ENCODE peak calls at places on chromosome 18, in seven cellular contexts. One of them, this sample, is unnamed.

GRCh38 chr18:44681039-44681595 is 429 bp downstream of the SETBP1 start:
- DNase-seq in MG63: no peak
- DNase-seq in B cell: no peak
- DNase-seq in OCI-LY7: peak
- DNase-seq in NCI-H774: no peak
- DNase-seq in AG08396: no peak
- DNase-seq in lower leg skin: no peak
- DNase-seq in this sample: no peak

GRCh38 chr18:52353589-52353988 is 13.6 kb downstream of the DCC start:
- DNase-seq in AG08396: no peak
- DNase-seq in lower leg skin: no peak
- DNase-seq in OCI-LY7: no peak
- DNase-seq in B cell: no peak
- DNase-seq in NCI-H774: no peak
- DNase-seq in MG63: no peak
- DNase-seq in this sample: no peak

GRCh38 chr18:76538846-76539245 is 43.8 kb upstream of the ZNF516 start:
- DNase-seq in MG63: no peak
- DNase-seq in NCI-H774: no peak
- DNase-seq in B cell: no peak
- DNase-seq in OCI-LY7: no peak
- DNase-seq in lower leg skin: peak
- DNase-seq in AG08396: no peak
- DNase-seq in this sample: no peak

GRCh38 chr18:45268583-45268982 is 346.7 kb upstream of the SLC14A2 start:
- DNase-seq in AG08396: no peak
- DNase-seq in B cell: no peak
- DNase-seq in MG63: no peak
- DNase-seq in lower leg skin: no peak
- DNase-seq in OCI-LY7: no peak
- DNase-seq in NCI-H774: no peak
- DNase-seq in this sample: no peak

GRCh38 chr18:42413870-42414269 is 458.8 kb downstream of the PIK3C3 start:
- DNase-seq in NCI-H774: no peak
- DNase-seq in AG08396: no peak
- DNase-seq in OCI-LY7: no peak
- DNase-seq in B cell: no peak
- DNase-seq in lower leg skin: no peak
- DNase-seq in MG63: peak
- DNase-seq in this sample: no peak

GRCh38 chr18:79965119-79965902 is 868 bp downstream of the HSBP1L1 start:
- DNase-seq in lower leg skin: no peak
- DNase-seq in OCI-LY7: no peak
- DNase-seq in AG08396: peak
- DNase-seq in MG63: no peak
- DNase-seq in B cell: no peak
- DNase-seq in NCI-H774: no peak
- DNase-seq in this sample: no peak

GRCh38 chr18:22457552-22457951 is 39.8 kb upstream of the CTAGE1 start:
- DNase-seq in AG08396: no peak
- DNase-seq in lower leg skin: no peak
- DNase-seq in MG63: no peak
- DNase-seq in B cell: no peak
- DNase-seq in OCI-LY7: no peak
- DNase-seq in NCI-H774: no peak
- DNase-seq in this sample: no peak

GRCh38 chr18:3914833-3915598 is 465.0 kb downstream of the TGIF1 start:
- DNase-seq in B cell: no peak
- DNase-seq in lower leg skin: no peak
- DNase-seq in AG08396: no peak
- DNase-seq in NCI-H774: peak
- DNase-seq in MG63: no peak
- DNase-seq in OCI-LY7: peak
- DNase-seq in this sample: no peak

GRCh38 chr18:58572181-58572580 is 56.7 kb downstream of the ALPK2 start:
- DNase-seq in B cell: no peak
- DNase-seq in NCI-H774: no peak
- DNase-seq in OCI-LY7: no peak
- DNase-seq in MG63: peak
- DNase-seq in AG08396: peak
- DNase-seq in lower leg skin: no peak
- DNase-seq in this sample: no peak

GRCh38 chr18:27400001-27400400 is 214.9 kb upstream of the CHST9 start:
- DNase-seq in MG63: no peak
- DNase-seq in OCI-LY7: no peak
- DNase-seq in AG08396: no peak
- DNase-seq in B cell: no peak
- DNase-seq in NCI-H774: no peak
- DNase-seq in lower leg skin: no peak
- DNase-seq in this sample: no peak

GRCh38 chr18:42365550-42365949 is 410.5 kb downstream of the PIK3C3 start:
- DNase-seq in AG08396: no peak
- DNase-seq in lower leg skin: no peak
- DNase-seq in NCI-H774: peak
- DNase-seq in MG63: no peak
- DNase-seq in OCI-LY7: no peak
- DNase-seq in B cell: no peak
- DNase-seq in this sample: no peak

GRCh38 chr18:3066391-3067079 is 53.6 kb upstream of the LPIN2 start:
- DNase-seq in MG63: no peak
- DNase-seq in B cell: no peak
- DNase-seq in NCI-H774: no peak
- DNase-seq in OCI-LY7: no peak
- DNase-seq in lower leg skin: no peak
- DNase-seq in AG08396: no peak
- DNase-seq in this sample: no peak

GRCh38 chr18:69838620-69839411 is 108.9 kb downstream of the CD226 start:
- DNase-seq in NCI-H774: no peak
- DNase-seq in B cell: no peak
- DNase-seq in OCI-LY7: peak
- DNase-seq in MG63: peak
- DNase-seq in AG08396: no peak
- DNase-seq in lower leg skin: no peak
- DNase-seq in this sample: no peak

GRCh38 chr18:23503038-23503966 is at the start of gene RMC1:
- DNase-seq in OCI-LY7: peak
- DNase-seq in B cell: peak
- DNase-seq in lower leg skin: peak
- DNase-seq in NCI-H774: peak
- DNase-seq in MG63: peak
- DNase-seq in AG08396: peak
- DNase-seq in this sample: peak

GRCh38 chr18:3995476-3996102 is 459.5 kb downstream of the DLGAP1 start:
- DNase-seq in lower leg skin: no peak
- DNase-seq in AG08396: no peak
- DNase-seq in NCI-H774: peak
- DNase-seq in OCI-LY7: peak
- DNase-seq in MG63: no peak
- DNase-seq in B cell: peak
- DNase-seq in this sample: peak

GRCh38 chr18:79792988-79793355 is 4.8 kb upstream of the KCNG2 start:
- DNase-seq in B cell: peak
- DNase-seq in AG08396: no peak
- DNase-seq in MG63: no peak
- DNase-seq in NCI-H774: no peak
- DNase-seq in OCI-LY7: no peak
- DNase-seq in lower leg skin: no peak
- DNase-seq in this sample: no peak

GRCh38 chr18:43542016-43542415 is 264.7 kb upstream of the SYT4 start:
- DNase-seq in AG08396: no peak
- DNase-seq in MG63: no peak
- DNase-seq in NCI-H774: no peak
- DNase-seq in lower leg skin: no peak
- DNase-seq in OCI-LY7: no peak
- DNase-seq in B cell: no peak
- DNase-seq in this sample: no peak

GRCh38 chr18:36386150-36386920 is 88.8 kb downstream of the FHOD3 start:
- DNase-seq in MG63: peak
- DNase-seq in lower leg skin: peak
- DNase-seq in OCI-LY7: no peak
- DNase-seq in AG08396: no peak
- DNase-seq in NCI-H774: no peak
- DNase-seq in B cell: no peak
- DNase-seq in this sample: no peak

GRCh38 chr18:76674596-76674995 is 147.8 kb upstream of the ZNF236 start:
- DNase-seq in AG08396: no peak
- DNase-seq in MG63: no peak
- DNase-seq in OCI-LY7: no peak
- DNase-seq in NCI-H774: no peak
- DNase-seq in B cell: no peak
- DNase-seq in lower leg skin: peak
- DNase-seq in this sample: no peak

GRCh38 chr18:79321625-79322024 is 74.1 kb upstream of the NFATC1 start:
- DNase-seq in lower leg skin: no peak
- DNase-seq in OCI-LY7: no peak
- DNase-seq in MG63: no peak
- DNase-seq in B cell: no peak
- DNase-seq in NCI-H774: no peak
- DNase-seq in AG08396: peak
- DNase-seq in this sample: no peak

GRCh38 chr18:11309172-11309571 is 159.8 kb upstream of the PIEZO2 start:
- DNase-seq in B cell: no peak
- DNase-seq in OCI-LY7: peak
- DNase-seq in NCI-H774: no peak
- DNase-seq in MG63: no peak
- DNase-seq in AG08396: no peak
- DNase-seq in lower leg skin: no peak
- DNase-seq in this sample: no peak

GRCh38 chr18:23864620-23865019 is 149.9 kb upstream of the TTC39C start:
- DNase-seq in AG08396: no peak
- DNase-seq in lower leg skin: no peak
- DNase-seq in OCI-LY7: peak
- DNase-seq in MG63: no peak
- DNase-seq in NCI-H774: no peak
- DNase-seq in B cell: peak
- DNase-seq in this sample: peak

This sample was measured in effector memory CD8-positive, alpha-beta T cell.